ENCODE peak calls at places on chromosome 3, in nine cellular contexts. I is tibial artery; T is activated CD8-positive, alpha-beta T cell treated with anti-CD3 and anti-CD28 coated beads for 36 hours; G is suprapubic skin; S is GM10248; B is mesothelial cell of epicardium; P is MCF 10A; J is PC-9; R is spleen. M is an unnamed sample.
A peak's percentile ranks its signal among the peaks of the same experiment; 100 is the strongest.

GRCh38 chr3:183825380-183826161 is at the start of gene MAP6D1:
- DNase-seq in I (no peak), T (peak; percentile 70), G (peak; percentile 80), S (peak; percentile 73), B (peak; percentile 74), P (peak; percentile 28), J (peak; percentile 72), R (peak; percentile 84), M (peak; percentile 19)

GRCh38 chr3:14216257-14217048 is 37.8 kb downstream of the LSM3 start:
- DNase-seq in I (no peak), T (peak; percentile 29), G (no peak), S (no peak), B (no peak), P (no peak), J (peak; percentile 76), R (peak; percentile 88), M (peak; percentile 70)

GRCh38 chr3:42752441-42752840 is 20.6 kb downstream of the CCDC13 start:
- DNase-seq in I (no peak), T (no peak), G (peak; percentile 7), S (no peak), B (peak; percentile 22), P (no peak), J (no peak), R (no peak), M (no peak)

GRCh38 chr3:141336672-141337522 is 31.4 kb upstream of the ZBTB38 start:
- DNase-seq in I (no peak), T (no peak), G (no peak), S (peak; percentile 78), B (no peak), P (no peak), J (peak; percentile 16), R (no peak), M (peak; percentile 99)

GRCh38 chr3:63576826-63577225 is 75.6 kb upstream of the SNTN start:
- DNase-seq in I (no peak), T (no peak), G (no peak), S (no peak), B (no peak), P (no peak), J (no peak), R (no peak), M (peak; percentile 90)

GRCh38 chr3:65899226-65899625 is 139.5 kb downstream of the MAGI1 start:
- DNase-seq in I (no peak), T (no peak), G (no peak), S (no peak), B (no peak), P (no peak), J (no peak), R (no peak), M (no peak)

GRCh38 chr3:56928379-56929068 is 126.8 kb upstream of the ARHGEF3 start:
- DNase-seq in I (no peak), T (no peak), G (no peak), S (no peak), B (no peak), P (peak; percentile 17), J (peak; percentile 23), R (no peak), M (no peak)

GRCh38 chr3:58270485-58270884 is 32.9 kb downstream of the ABHD6 start:
- DNase-seq in I (no peak), T (no peak), G (no peak), S (no peak), B (no peak), P (no peak), J (no peak), R (no peak), M (no peak)

GRCh38 chr3:196757876-196758739 is 18.5 kb downstream of the PAK2 start:
- DNase-seq in I (no peak), T (peak; percentile 53), G (no peak), S (no peak), B (no peak), P (peak; percentile 52), J (no peak), R (no peak), M (peak; percentile 46)

GRCh38 chr3:73270839-73271483 is 209.5 kb downstream of the EBLN2 start:
- DNase-seq in I (no peak), T (no peak), G (no peak), S (no peak), B (no peak), P (no peak), J (no peak), R (no peak), M (no peak)

GRCh38 chr3:187403768-187404270 is 35.6 kb downstream of the RTP4 start:
- DNase-seq in I (no peak), T (no peak), G (no peak), S (no peak), B (no peak), P (peak; percentile 95), J (peak; percentile 68), R (no peak), M (peak; percentile 97)

GRCh38 chr3:168341192-168341816 is 245.6 kb upstream of the GOLIM4 start:
- DNase-seq in I (no peak), T (no peak), G (no peak), S (no peak), B (no peak), P (no peak), J (no peak), R (no peak), M (peak; percentile 28)

GRCh38 chr3:48655586-48655985 is 7.1 kb downstream of the CELSR3 start:
- DNase-seq in I (no peak), T (peak; percentile 86), G (no peak), S (no peak), B (no peak), P (no peak), J (no peak), R (peak; percentile 90), M (no peak)

GRCh38 chr3:78314327-78314726 is 1274.4 kb downstream of the ROBO2 start:
- DNase-seq in I (no peak), T (no peak), G (no peak), S (no peak), B (no peak), P (no peak), J (no peak), R (no peak), M (no peak)

GRCh38 chr3:39404943-39405686 is 1.4 kb upstream of the RPSA start:
- DNase-seq in I (no peak), T (no peak), G (no peak), S (no peak), B (no peak), P (no peak), J (no peak), R (no peak), M (no peak)

GRCh38 chr3:82055792-82056191 is 294.3 kb upstream of the GBE1 start:
- DNase-seq in I (no peak), T (no peak), G (no peak), S (no peak), B (no peak), P (peak; percentile 47), J (peak; percentile 21), R (no peak), M (peak; percentile 78)

DNA sequence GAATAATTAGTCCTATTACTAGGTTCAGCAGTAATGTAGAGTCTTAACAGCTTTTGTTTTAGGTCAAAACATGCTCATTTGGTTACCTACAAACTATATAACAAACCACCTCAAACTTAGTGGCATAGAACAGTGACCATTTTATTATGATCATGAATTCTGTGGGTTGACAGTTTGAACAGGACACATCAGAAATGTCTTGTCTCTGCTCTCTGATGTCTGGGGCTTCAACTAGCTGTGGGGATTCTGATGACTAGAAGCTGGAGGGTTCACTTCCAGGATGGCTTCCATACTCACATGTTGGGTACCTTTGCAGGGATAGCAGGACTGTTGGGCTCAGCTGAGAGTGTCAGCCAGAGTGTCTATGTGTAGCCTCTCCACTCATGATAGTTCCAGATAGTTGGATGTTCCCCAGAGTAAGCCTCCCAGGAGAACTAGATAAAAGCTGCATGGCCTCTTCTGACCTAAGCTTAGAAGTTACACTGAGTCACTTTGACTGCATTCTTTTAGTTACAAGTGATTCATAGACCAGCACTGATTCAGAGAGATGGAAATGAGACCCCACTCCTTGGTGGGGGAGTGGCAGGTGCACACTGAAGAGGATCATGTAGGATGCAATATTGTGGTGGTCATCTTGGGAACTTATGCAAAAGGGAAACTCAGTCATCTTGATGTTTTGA is 32.6 kb downstream of the PLCL2 start:
- DNase-seq in I (no peak), T (peak; percentile 43), G (no peak), S (no peak), B (no peak), P (peak; percentile 6), J (no peak), R (no peak), M (peak; percentile 44)
- TF ChIP-seq CTCF in I (no peak), T (no peak), G (no peak), S (no peak), B (no peak), P (no peak), J (no peak), R (no peak), M (no peak)

DNA sequence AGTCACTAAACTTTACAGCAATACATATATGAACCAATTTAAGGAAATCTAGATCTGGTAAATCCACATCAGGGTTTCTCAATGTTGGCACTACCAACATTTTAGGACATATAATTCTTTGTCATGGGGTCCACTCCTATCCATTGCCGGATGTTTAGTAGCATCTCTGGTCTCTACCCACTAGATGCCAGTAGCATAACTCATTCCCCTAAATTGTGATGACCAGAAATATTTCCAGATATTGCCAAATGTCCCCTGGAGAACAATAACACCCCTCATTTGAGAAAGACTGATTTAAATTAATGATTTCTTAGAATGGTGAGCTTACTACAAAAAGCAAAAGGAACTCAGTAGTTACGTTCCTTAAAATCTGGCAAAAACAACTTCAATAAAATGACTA is 23.1 kb upstream of the ANKRD28 start:
- DNase-seq in I (no peak), T (no peak), G (no peak), S (no peak), B (no peak), P (no peak), J (no peak), R (no peak), M (no peak)
- TF ChIP-seq CTCF in I (no peak), T (no peak), G (no peak), S (no peak), B (no peak), P (no peak), J (no peak), R (no peak), M (no peak)

GRCh38 chr3:123071146-123071545 is 4.3 kb downstream of the PDIA5 start:
- DNase-seq in I (no peak), T (no peak), G (no peak), S (no peak), B (no peak), P (no peak), J (no peak), R (no peak), M (no peak)
- TF ChIP-seq CTCF in I (no peak), T (no peak), G (no peak), S (no peak), B (no peak), P (no peak), J (no peak), R (no peak), M (no peak)

GRCh38 chr3:167031364-167032049 is 348.6 kb downstream of the ZBBX start:
- DNase-seq in I (no peak), T (no peak), G (no peak), S (no peak), B (no peak), P (no peak), J (no peak), R (no peak), M (peak; percentile 0)

GRCh38 chr3:167030059-167030458 is 350.0 kb downstream of the ZBBX start:
- DNase-seq in I (no peak), T (no peak), G (no peak), S (no peak), B (no peak), P (no peak), J (no peak), R (no peak), M (no peak)

GRCh38 chr3:167033866-167034265 is 346.2 kb downstream of the ZBBX start:
- DNase-seq in I (no peak), T (no peak), G (no peak), S (no peak), B (no peak), P (no peak), J (no peak), R (no peak), M (no peak)

GRCh38 chr3:167032267-167032876 is 347.7 kb downstream of the ZBBX start:
- DNase-seq in I (no peak), T (no peak), G (no peak), S (no peak), B (no peak), P (peak; percentile 78), J (peak; percentile 31), R (no peak), M (peak; percentile 72)
- TF ChIP-seq CTCF in I (peak; percentile 42), T (no peak), G (no peak), S (peak; percentile 44), B (peak; percentile 63), P (peak; percentile 57), J (peak; percentile 82), R (no peak), M (peak; percentile 61)

M was measured in bronchial epithelial cell.